ENCODE peak calls at places on chromosome 12, in four cellular contexts. One of them, this sample, is unnamed.

GRCh38 chr12:32466986-32467711 is 67.8 kb downstream of the FGD4 start:
- DNase-seq in lower lobe of right lung: no peak
- DNase-seq in NCI-H1436: no peak
- DNase-seq in activated T-helper 2 cell treated with anti-CD3 and anti-CD28 coated beads, Interferon-gamma antibody, Interleukin-2, Interleukin-4, amounts not matched to agents 10 μg/mL and 5 μg/mL and 100 μg/mL, durations not matched to agents 14 hours and 24 hours and 36 hours: no peak
- DNase-seq in this sample: no peak

GRCh38 chr12:62854024-62854423 is 80.9 kb downstream of the PPM1H start:
- DNase-seq in activated T-helper 2 cell treated with anti-CD3 and anti-CD28 coated beads, Interferon-gamma antibody, Interleukin-2, Interleukin-4, amounts not matched to agents 10 μg/mL and 5 μg/mL and 100 μg/mL, durations not matched to agents 14 hours and 24 hours and 36 hours: no peak
- DNase-seq in lower lobe of right lung: no peak
- DNase-seq in NCI-H1436: no peak
- DNase-seq in this sample: no peak

GRCh38 chr12:8590842-8591545 is 21.7 kb downstream of the AICDA start:
- DNase-seq in NCI-H1436: no peak
- DNase-seq in activated T-helper 2 cell treated with anti-CD3 and anti-CD28 coated beads, Interferon-gamma antibody, Interleukin-2, Interleukin-4, amounts not matched to agents 10 μg/mL and 5 μg/mL and 100 μg/mL, durations not matched to agents 14 hours and 24 hours and 36 hours: no peak
- DNase-seq in lower lobe of right lung: no peak
- DNase-seq in this sample: no peak

GRCh38 chr12:49154221-49154620 is 23.0 kb upstream of the TUBA1B start:
- DNase-seq in lower lobe of right lung: no peak
- DNase-seq in NCI-H1436: no peak
- DNase-seq in activated T-helper 2 cell treated with anti-CD3 and anti-CD28 coated beads, Interferon-gamma antibody, Interleukin-2, Interleukin-4, amounts not matched to agents 10 μg/mL and 5 μg/mL and 100 μg/mL, durations not matched to agents 14 hours and 24 hours and 36 hours: no peak
- DNase-seq in this sample: no peak

GRCh38 chr12:76637807-76638206 is 78.2 kb upstream of the OSBPL8 start:
- DNase-seq in activated T-helper 2 cell treated with anti-CD3 and anti-CD28 coated beads, Interferon-gamma antibody, Interleukin-2, Interleukin-4, amounts not matched to agents 10 μg/mL and 5 μg/mL and 100 μg/mL, durations not matched to agents 14 hours and 24 hours and 36 hours: no peak
- DNase-seq in NCI-H1436: no peak
- DNase-seq in lower lobe of right lung: no peak
- DNase-seq in this sample: no peak

GRCh38 chr12:54042970-54043744 is 10.3 kb downstream of the HOXC5 start:
- DNase-seq in NCI-H1436: no peak
- DNase-seq in activated T-helper 2 cell treated with anti-CD3 and anti-CD28 coated beads, Interferon-gamma antibody, Interleukin-2, Interleukin-4, amounts not matched to agents 10 μg/mL and 5 μg/mL and 100 μg/mL, durations not matched to agents 14 hours and 24 hours and 36 hours: no peak
- DNase-seq in lower lobe of right lung: no peak
- DNase-seq in this sample: no peak

GRCh38 chr12:102063066-102063465 is 1.3 kb upstream of the WASHC3 start:
- DNase-seq in activated T-helper 2 cell treated with anti-CD3 and anti-CD28 coated beads, Interferon-gamma antibody, Interleukin-2, Interleukin-4, amounts not matched to agents 10 μg/mL and 5 μg/mL and 100 μg/mL, durations not matched to agents 14 hours and 24 hours and 36 hours: no peak
- DNase-seq in NCI-H1436: no peak
- DNase-seq in lower lobe of right lung: no peak
- DNase-seq in this sample: peak

GRCh38 chr12:112408621-112409020 is 784 bp downstream of the RPL6 start:
- DNase-seq in NCI-H1436: no peak
- DNase-seq in lower lobe of right lung: no peak
- DNase-seq in activated T-helper 2 cell treated with anti-CD3 and anti-CD28 coated beads, Interferon-gamma antibody, Interleukin-2, Interleukin-4, amounts not matched to agents 10 μg/mL and 5 μg/mL and 100 μg/mL, durations not matched to agents 14 hours and 24 hours and 36 hours: no peak
- DNase-seq in this sample: no peak

GRCh38 chr12:116959845-116960514 is 49.2 kb downstream of the FBXW8 start:
- DNase-seq in lower lobe of right lung: no peak
- DNase-seq in activated T-helper 2 cell treated with anti-CD3 and anti-CD28 coated beads, Interferon-gamma antibody, Interleukin-2, Interleukin-4, amounts not matched to agents 10 μg/mL and 5 μg/mL and 100 μg/mL, durations not matched to agents 14 hours and 24 hours and 36 hours: peak
- DNase-seq in NCI-H1436: no peak
- DNase-seq in this sample: no peak

GRCh38 chr12:3319723-3320492 is 171.1 kb upstream of the PRMT8 start:
- DNase-seq in NCI-H1436: no peak
- DNase-seq in activated T-helper 2 cell treated with anti-CD3 and anti-CD28 coated beads, Interferon-gamma antibody, Interleukin-2, Interleukin-4, amounts not matched to agents 10 μg/mL and 5 μg/mL and 100 μg/mL, durations not matched to agents 14 hours and 24 hours and 36 hours: no peak
- DNase-seq in lower lobe of right lung: no peak
- DNase-seq in this sample: no peak

GRCh38 chr12:46524778-46525177 is 152.2 kb upstream of the SLC38A2 start:
- DNase-seq in lower lobe of right lung: peak
- DNase-seq in activated T-helper 2 cell treated with anti-CD3 and anti-CD28 coated beads, Interferon-gamma antibody, Interleukin-2, Interleukin-4, amounts not matched to agents 10 μg/mL and 5 μg/mL and 100 μg/mL, durations not matched to agents 14 hours and 24 hours and 36 hours: no peak
- DNase-seq in NCI-H1436: no peak
- DNase-seq in this sample: no peak

GRCh38 chr12:52370906-52371608 is 3.8 kb upstream of the KRT85 start:
- DNase-seq in NCI-H1436: no peak
- DNase-seq in activated T-helper 2 cell treated with anti-CD3 and anti-CD28 coated beads, Interferon-gamma antibody, Interleukin-2, Interleukin-4, amounts not matched to agents 10 μg/mL and 5 μg/mL and 100 μg/mL, durations not matched to agents 14 hours and 24 hours and 36 hours: no peak
- DNase-seq in lower lobe of right lung: no peak
- DNase-seq in this sample: no peak

GRCh38 chr12:115988193-115988592 is 289.3 kb downstream of the MED13L start:
- DNase-seq in NCI-H1436: no peak
- DNase-seq in lower lobe of right lung: no peak
- DNase-seq in activated T-helper 2 cell treated with anti-CD3 and anti-CD28 coated beads, Interferon-gamma antibody, Interleukin-2, Interleukin-4, amounts not matched to agents 10 μg/mL and 5 μg/mL and 100 μg/mL, durations not matched to agents 14 hours and 24 hours and 36 hours: no peak
- DNase-seq in this sample: no peak

GRCh38 chr12:45669093-45669492 is 60.4 kb upstream of the ARID2 start:
- DNase-seq in lower lobe of right lung: no peak
- DNase-seq in NCI-H1436: no peak
- DNase-seq in activated T-helper 2 cell treated with anti-CD3 and anti-CD28 coated beads, Interferon-gamma antibody, Interleukin-2, Interleukin-4, amounts not matched to agents 10 μg/mL and 5 μg/mL and 100 μg/mL, durations not matched to agents 14 hours and 24 hours and 36 hours: no peak
- DNase-seq in this sample: no peak

GRCh38 chr12:94798107-94798506 is 147.8 kb upstream of the TMCC3 start:
- DNase-seq in activated T-helper 2 cell treated with anti-CD3 and anti-CD28 coated beads, Interferon-gamma antibody, Interleukin-2, Interleukin-4, amounts not matched to agents 10 μg/mL and 5 μg/mL and 100 μg/mL, durations not matched to agents 14 hours and 24 hours and 36 hours: no peak
- DNase-seq in NCI-H1436: no peak
- DNase-seq in lower lobe of right lung: no peak
- DNase-seq in this sample: no peak

GRCh38 chr12:98084391-98084790 is 431.0 kb upstream of the TMPO start:
- DNase-seq in lower lobe of right lung: no peak
- DNase-seq in NCI-H1436: no peak
- DNase-seq in activated T-helper 2 cell treated with anti-CD3 and anti-CD28 coated beads, Interferon-gamma antibody, Interleukin-2, Interleukin-4, amounts not matched to agents 10 μg/mL and 5 μg/mL and 100 μg/mL, durations not matched to agents 14 hours and 24 hours and 36 hours: no peak
- DNase-seq in this sample: no peak

GRCh38 chr12:65608319-65608916 is 215.9 kb upstream of the HMGA2 start:
- DNase-seq in activated T-helper 2 cell treated with anti-CD3 and anti-CD28 coated beads, Interferon-gamma antibody, Interleukin-2, Interleukin-4, amounts not matched to agents 10 μg/mL and 5 μg/mL and 100 μg/mL, durations not matched to agents 14 hours and 24 hours and 36 hours: no peak
- DNase-seq in lower lobe of right lung: no peak
- DNase-seq in NCI-H1436: no peak
- DNase-seq in this sample: no peak

GRCh38 chr12:131380961-131381705 is 329.8 kb upstream of the SFSWAP start:
- DNase-seq in NCI-H1436: no peak
- DNase-seq in activated T-helper 2 cell treated with anti-CD3 and anti-CD28 coated beads, Interferon-gamma antibody, Interleukin-2, Interleukin-4, amounts not matched to agents 10 μg/mL and 5 μg/mL and 100 μg/mL, durations not matched to agents 14 hours and 24 hours and 36 hours: no peak
- DNase-seq in lower lobe of right lung: no peak
- DNase-seq in this sample: no peak

GRCh38 chr12:95506707-95507523 is 33.0 kb downstream of the METAP2 start:
- DNase-seq in NCI-H1436: no peak
- DNase-seq in lower lobe of right lung: no peak
- DNase-seq in activated T-helper 2 cell treated with anti-CD3 and anti-CD28 coated beads, Interferon-gamma antibody, Interleukin-2, Interleukin-4, amounts not matched to agents 10 μg/mL and 5 μg/mL and 100 μg/mL, durations not matched to agents 14 hours and 24 hours and 36 hours: no peak
- DNase-seq in this sample: no peak

GRCh38 chr12:49348781-49349180 is 2.1 kb downstream of the DNAJC22 start:
- DNase-seq in activated T-helper 2 cell treated with anti-CD3 and anti-CD28 coated beads, Interferon-gamma antibody, Interleukin-2, Interleukin-4, amounts not matched to agents 10 μg/mL and 5 μg/mL and 100 μg/mL, durations not matched to agents 14 hours and 24 hours and 36 hours: no peak
- DNase-seq in lower lobe of right lung: no peak
- DNase-seq in NCI-H1436: no peak
- DNase-seq in this sample: no peak